ENCODE peak calls at places on chromosome 20, in five cellular contexts. H is endothelial cell, W is omental fat pad, M is progenitor cell of endocrine pancreas, C is Peyer's patch. S is an unnamed sample.

GRCh38 chr20:44736170-44737021 is 9.3 kb upstream of the KCNK15 start:
- DNase-seq in H (peak), W (no peak), M (no peak), C (no peak), S (peak)

GRCh38 chr20:51650685-51651134 is 108.2 kb upstream of the NFATC2 start:
- DNase-seq in H (no peak), W (no peak), M (no peak), C (no peak), S (no peak)

GRCh38 chr20:36754656-36755222 is 8.8 kb upstream of the NDRG3 start:
- DNase-seq in H (peak), W (no peak), M (peak), C (no peak), S (peak)

GRCh38 chr20:25177890-25178321 is 17.6 kb upstream of the ENTPD6 start:
- DNase-seq in H (no peak), W (no peak), M (no peak), C (no peak), S (no peak)

GRCh38 chr20:9323622-9324021 is 190.8 kb upstream of the LAMP5 start:
- DNase-seq in H (peak), W (no peak), M (peak), C (no peak), S (peak)

GRCh38 chr20:12660918-12661317 is 347.9 kb upstream of the SPTLC3 start:
- DNase-seq in H (peak), W (no peak), M (no peak), C (no peak), S (no peak)

GRCh38 chr20:58377017-58377416 is 12.0 kb upstream of the VAPB start:
- DNase-seq in H (no peak), W (no peak), M (no peak), C (no peak), S (no peak)

GRCh38 chr20:21693322-21693721 is 12.1 kb upstream of the PAX1 start:
- DNase-seq in H (no peak), W (no peak), M (no peak), C (no peak), S (no peak)

GRCh38 chr20:63668351-63668750 is 10.2 kb downstream of the RTEL1 start:
- DNase-seq in H (no peak), W (no peak), M (no peak), C (no peak), S (no peak)
- TF ChIP-seq CTCF in H (no peak), W (no peak), M (no peak), C (no peak), S (no peak)

DNA sequence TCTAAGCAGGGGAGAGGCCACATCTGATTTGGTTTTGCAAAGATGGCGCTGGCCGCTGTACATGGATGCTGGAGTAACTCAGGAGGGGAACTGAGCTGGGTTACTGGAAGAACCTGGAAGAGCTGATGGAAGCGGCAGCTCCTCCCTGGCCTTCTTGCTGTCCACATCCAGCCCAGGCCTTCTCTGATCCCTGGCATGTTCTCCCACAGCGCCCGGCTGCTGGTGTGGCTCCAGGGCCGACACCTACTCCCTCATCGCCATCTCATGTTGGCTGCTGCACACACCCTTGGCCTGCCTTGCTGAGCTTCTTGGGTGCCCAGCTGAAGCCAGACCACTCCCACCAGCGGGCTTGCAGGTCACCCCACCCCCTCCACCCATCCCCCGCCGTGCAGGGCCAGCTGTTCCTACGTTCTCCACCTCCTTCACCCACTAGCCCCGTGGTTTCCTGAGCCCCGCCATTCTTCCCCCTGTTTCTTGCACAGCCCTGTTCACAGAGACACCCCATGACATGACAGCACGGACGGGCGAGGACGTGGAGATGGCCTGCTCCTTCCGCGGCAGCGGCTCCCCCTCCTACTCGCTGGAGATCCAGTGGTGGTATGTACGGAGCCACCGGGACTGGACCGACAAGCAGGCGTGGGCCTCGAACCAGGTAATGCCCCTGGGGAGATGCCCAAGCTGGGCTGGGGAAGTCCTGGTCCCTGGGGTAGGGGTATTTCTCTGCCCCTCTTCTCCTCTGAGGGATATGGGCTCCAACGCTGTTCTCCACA is 28.4 kb downstream of the VSTM2L start:
- DNase-seq in H (no peak), W (no peak), M (no peak), C (no peak), S (no peak)
- TF ChIP-seq CTCF in H (no peak), W (no peak), M (no peak), C (no peak), S (no peak)

DNA sequence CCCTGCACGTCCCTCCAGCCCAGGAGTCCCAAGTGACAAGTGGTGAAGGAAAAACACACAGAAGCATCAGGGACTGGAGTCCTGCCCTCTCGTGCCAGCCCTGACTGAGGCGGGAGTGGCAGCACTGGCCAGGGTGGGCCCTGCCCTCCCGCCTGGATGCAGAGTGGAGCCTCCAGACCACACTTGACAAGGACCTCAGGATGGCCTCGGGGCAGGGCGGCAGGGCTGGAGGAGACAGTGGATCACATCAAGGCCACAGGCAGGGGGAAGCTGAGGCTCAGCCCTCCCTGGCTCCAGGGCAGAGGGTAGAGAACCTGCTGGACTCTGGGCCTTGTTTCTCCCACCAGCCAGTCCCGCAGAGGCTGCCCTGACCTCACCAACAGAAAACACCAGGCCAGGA is 128.8 kb upstream of the CDH4 start:
- DNase-seq in H (no peak), W (no peak), M (no peak), C (no peak), S (no peak)
- TF ChIP-seq CTCF in H (no peak), W (no peak), M (no peak), C (no peak), S (no peak)

GRCh38 chr20:53869466-53870258 is 200.7 kb downstream of the BCAS1 start:
- DNase-seq in H (peak), W (no peak), M (peak), C (no peak), S (peak)
- TF ChIP-seq CTCF in H (peak), W (no peak), M (peak), C (peak), S (peak)

DNA sequence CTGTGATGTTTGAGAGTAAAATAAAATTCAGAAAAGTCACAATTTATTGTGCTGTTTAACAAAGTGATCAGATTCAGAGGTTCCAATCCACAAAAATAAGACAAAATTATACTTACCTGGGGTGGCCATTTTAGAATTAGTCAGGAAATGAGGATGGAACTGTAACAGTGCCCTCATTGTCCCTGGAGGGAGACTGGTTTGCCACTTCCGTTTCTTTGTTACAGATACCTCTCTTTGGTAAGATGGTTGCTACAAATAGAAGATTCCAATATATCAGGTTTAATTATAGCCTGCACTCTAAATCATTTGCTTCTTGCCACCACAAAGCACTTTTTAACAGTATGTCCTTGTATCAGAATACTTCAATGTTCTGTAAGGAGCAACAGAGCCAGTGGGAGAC is 95.6 kb downstream of the CTNNBL1 start:
- DNase-seq in H (no peak), W (no peak), M (no peak), C (no peak), S (no peak)
- TF ChIP-seq CTCF in H (no peak), W (no peak), M (no peak), C (no peak), S (no peak)

GRCh38 chr20:47228654-47229053 is 127.8 kb downstream of the ZMYND8 start:
- DNase-seq in H (no peak), W (no peak), M (no peak), C (no peak), S (no peak)

GRCh38 chr20:47230811-47231256 is 125.7 kb downstream of the ZMYND8 start:
- DNase-seq in H (no peak), W (no peak), M (no peak), C (no peak), S (peak)

GRCh38 chr20:47232518-47232917 is 124.0 kb downstream of the ZMYND8 start:
- DNase-seq in H (no peak), W (no peak), M (no peak), C (no peak), S (no peak)

GRCh38 chr20:47233333-47234188 is 122.9 kb downstream of the ZMYND8 start:
- DNase-seq in H (no peak), W (no peak), M (no peak), C (no peak), S (no peak)

GRCh38 chr20:47231382-47232042 is 125.0 kb downstream of the ZMYND8 start:
- DNase-seq in H (no peak), W (no peak), M (no peak), C (no peak), S (no peak)
- TF ChIP-seq CTCF in H (no peak), W (no peak), M (no peak), C (no peak), S (no peak)

GRCh38 chr20:33515569-33516216 is 25.8 kb downstream of the CBFA2T2 start:
- DNase-seq in H (no peak), W (no peak), M (no peak), C (no peak), S (no peak)
- TF ChIP-seq CTCF in H (no peak), W (no peak), M (peak), C (no peak), S (peak)

GRCh38 chr20:64006902-64007301 is 26.0 kb downstream of the PRPF6 start:
- DNase-seq in H (no peak), W (no peak), M (no peak), C (no peak), S (no peak)

GRCh38 chr20:64001607-64002011 is 20.7 kb downstream of the PRPF6 start:
- DNase-seq in H (no peak), W (no peak), M (no peak), C (no peak), S (no peak)

GRCh38 chr20:64005394-64005793 is 24.5 kb downstream of the PRPF6 start:
- DNase-seq in H (no peak), W (no peak), M (no peak), C (no peak), S (no peak)

GRCh38 chr20:64006490-64006889 is 25.6 kb downstream of the PRPF6 start:
- DNase-seq in H (no peak), W (no peak), M (no peak), C (no peak), S (no peak)

DNA sequence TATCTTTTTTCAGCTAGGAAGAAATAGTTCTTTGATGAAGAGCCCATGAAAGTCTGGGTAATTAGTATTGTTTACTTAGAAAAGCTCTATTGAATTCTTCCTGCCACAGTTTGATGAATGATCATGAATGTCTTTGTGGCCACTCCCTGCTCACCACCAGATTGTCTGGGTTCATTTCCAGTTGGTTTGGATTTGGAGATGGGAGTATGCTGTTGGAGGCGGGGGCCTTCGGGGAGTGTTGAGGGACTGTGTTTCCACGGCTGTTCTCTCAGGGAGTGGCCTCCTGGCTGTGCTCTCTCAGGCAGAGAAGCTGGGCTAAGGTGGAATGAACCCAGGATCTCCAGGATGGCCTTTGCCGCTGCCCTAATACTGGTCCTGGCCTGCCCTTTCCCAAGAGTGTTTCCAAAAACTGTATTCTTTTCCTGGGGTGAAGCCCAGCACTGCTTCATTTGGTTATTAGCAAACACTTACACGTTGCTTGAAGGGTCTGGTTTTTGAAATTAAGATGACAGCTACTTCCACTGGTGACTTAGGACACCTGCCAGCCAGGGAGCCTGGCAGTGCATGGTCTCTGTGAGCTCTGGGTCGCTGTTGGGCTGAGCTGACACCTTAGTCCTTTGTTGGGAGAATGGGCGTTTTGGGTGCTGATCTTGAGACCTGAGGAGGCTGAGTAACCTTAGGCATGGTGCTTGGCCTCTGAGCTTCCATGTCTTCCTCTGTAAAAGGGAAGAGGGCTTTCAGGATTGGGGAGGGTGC is 23.2 kb downstream of the PRPF6 start:
- DNase-seq in H (no peak), W (no peak), M (no peak), C (no peak), S (no peak)
- TF ChIP-seq CTCF in H (no peak), W (no peak), M (no peak), C (no peak), S (no peak)

DNA sequence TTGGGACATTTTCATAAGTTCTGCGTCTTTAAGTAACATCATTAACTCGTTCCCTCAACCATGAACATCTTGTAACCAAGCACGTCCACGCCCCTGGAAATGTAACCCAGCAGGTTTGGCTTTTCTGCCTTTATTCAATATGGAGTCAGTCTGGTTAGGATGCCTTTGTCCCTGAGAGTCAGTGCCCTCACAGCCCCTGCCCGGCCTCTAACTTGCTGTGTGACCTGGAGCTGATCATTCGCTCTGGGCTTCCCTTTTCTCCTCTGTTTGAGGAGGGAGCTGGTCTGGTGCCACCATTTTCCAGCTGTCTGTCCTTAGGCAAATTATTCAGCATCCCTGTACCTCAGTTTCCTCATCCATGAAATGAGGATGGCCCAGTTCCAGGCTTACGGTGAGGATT is 26.5 kb upstream of the ANGPT4 start:
- DNase-seq in H (no peak), W (no peak), M (no peak), C (no peak), S (no peak)
- TF ChIP-seq CTCF in H (no peak), W (no peak), M (no peak), C (no peak), S (no peak)

GRCh38 chr20:53493201-53493908 is 100.3 kb downstream of the ZNF217 start:
- DNase-seq in H (no peak), W (no peak), M (no peak), C (no peak), S (no peak)
- TF ChIP-seq CTCF in H (no peak), W (no peak), M (no peak), C (no peak), S (no peak)